ENCODE peak calls at places on chromosomes 13 and 19, in six cellular contexts. One of them, this sample, is unnamed.

GRCh38 chr19:10420444-10421239 is at the start of gene PDE4A:
- DNase-seq in A549: peak
- DNase-seq in endothelial cell of umbilical vein: no peak
- DNase-seq in K562: peak
- DNase-seq in GM12878: no peak
- DNase-seq in HepG2: no peak
- DNase-seq in this sample: peak

GRCh38 chr19:49434907-49435577 is 6.3 kb downstream of the SLC17A7 start:
- DNase-seq in A549: peak
- DNase-seq in endothelial cell of umbilical vein: no peak
- DNase-seq in K562: peak
- DNase-seq in GM12878: no peak
- DNase-seq in HepG2: no peak
- DNase-seq in this sample: no peak

GRCh38 chr19:54431255-54431838 is 16.1 kb downstream of the TTYH1 start:
- DNase-seq in A549: no peak
- DNase-seq in endothelial cell of umbilical vein: no peak
- DNase-seq in K562: no peak
- DNase-seq in GM12878: no peak
- DNase-seq in HepG2: no peak
- DNase-seq in this sample: no peak

GRCh38 chr13:27770809-27771208 is 21.5 kb upstream of the GSX1 start:
- DNase-seq in A549: peak
- DNase-seq in endothelial cell of umbilical vein: peak
- DNase-seq in K562: no peak
- DNase-seq in GM12878: no peak
- DNase-seq in HepG2: peak
- DNase-seq in this sample: peak

GRCh38 chr19:3358919-3359849 is 7.2 kb upstream of the NFIC start:
- DNase-seq in A549: no peak
- DNase-seq in endothelial cell of umbilical vein: no peak
- DNase-seq in K562: peak
- DNase-seq in GM12878: no peak
- DNase-seq in HepG2: no peak
- DNase-seq in this sample: peak

GRCh38 chr13:52669677-52670076 is 17.0 kb downstream of the SUGT1 start:
- DNase-seq in A549: no peak
- DNase-seq in endothelial cell of umbilical vein: no peak
- DNase-seq in K562: no peak
- DNase-seq in GM12878: no peak
- DNase-seq in HepG2: no peak
- DNase-seq in this sample: no peak

GRCh38 chr19:38693380-38694223 is 46.2 kb downstream of the ACTN4 start:
- DNase-seq in A549: peak
- DNase-seq in endothelial cell of umbilical vein: peak
- DNase-seq in K562: no peak
- DNase-seq in GM12878: no peak
- DNase-seq in HepG2: peak
- DNase-seq in this sample: peak

GRCh38 chr13:60484865-60485264 is 87.8 kb downstream of the TDRD3 start:
- DNase-seq in A549: no peak
- DNase-seq in endothelial cell of umbilical vein: no peak
- DNase-seq in K562: no peak
- DNase-seq in GM12878: no peak
- DNase-seq in HepG2: no peak
- DNase-seq in this sample: no peak

GRCh38 chr19:48480476-48481190 is 11.5 kb downstream of the CYTH2 start:
- DNase-seq in A549: no peak
- DNase-seq in endothelial cell of umbilical vein: peak
- DNase-seq in K562: no peak
- DNase-seq in GM12878: no peak
- DNase-seq in HepG2: no peak
- DNase-seq in this sample: peak

GRCh38 chr13:112938680-112939079 is 30.3 kb upstream of the MCF2L start:
- DNase-seq in A549: no peak
- DNase-seq in endothelial cell of umbilical vein: no peak
- DNase-seq in K562: no peak
- DNase-seq in GM12878: no peak
- DNase-seq in HepG2: no peak
- DNase-seq in this sample: no peak

GRCh38 chr19:15142313-15142712 is 35.1 kb downstream of the SYDE1 start:
- DNase-seq in A549: no peak
- DNase-seq in endothelial cell of umbilical vein: no peak
- DNase-seq in K562: no peak
- DNase-seq in GM12878: no peak
- DNase-seq in HepG2: no peak
- DNase-seq in this sample: no peak

GRCh38 chr13:20706661-20707060 is 3.2 kb downstream of the IL17D start:
- DNase-seq in A549: no peak
- DNase-seq in endothelial cell of umbilical vein: no peak
- DNase-seq in K562: no peak
- DNase-seq in GM12878: no peak
- DNase-seq in HepG2: no peak
- DNase-seq in this sample: no peak

GRCh38 chr13:101098873-101099272 is 317.4 kb downstream of the NALCN start:
- DNase-seq in A549: no peak
- DNase-seq in endothelial cell of umbilical vein: no peak
- DNase-seq in K562: no peak
- DNase-seq in GM12878: no peak
- DNase-seq in HepG2: no peak
- DNase-seq in this sample: no peak

GRCh38 chr19:28297036-28297435 is 915.9 kb downstream of the UQCRFS1 start:
- DNase-seq in A549: no peak
- DNase-seq in endothelial cell of umbilical vein: no peak
- DNase-seq in K562: no peak
- DNase-seq in GM12878: no peak
- DNase-seq in HepG2: no peak
- DNase-seq in this sample: no peak

GRCh38 chr19:29928831-29929230 is 13.2 kb upstream of the URI1 start:
- DNase-seq in A549: no peak
- DNase-seq in endothelial cell of umbilical vein: no peak
- DNase-seq in K562: no peak
- DNase-seq in GM12878: peak
- DNase-seq in HepG2: no peak
- DNase-seq in this sample: no peak

GRCh38 chr19:18063463-18063862 is 23.3 kb downstream of the IL12RB1 start:
- DNase-seq in A549: no peak
- DNase-seq in endothelial cell of umbilical vein: no peak
- DNase-seq in K562: peak
- DNase-seq in GM12878: no peak
- DNase-seq in HepG2: peak
- DNase-seq in this sample: peak

GRCh38 chr13:43377149-43377548 is 353.8 kb downstream of the DNAJC15 start:
- DNase-seq in A549: no peak
- DNase-seq in endothelial cell of umbilical vein: peak
- DNase-seq in K562: no peak
- DNase-seq in GM12878: no peak
- DNase-seq in HepG2: no peak
- DNase-seq in this sample: no peak

DNA sequence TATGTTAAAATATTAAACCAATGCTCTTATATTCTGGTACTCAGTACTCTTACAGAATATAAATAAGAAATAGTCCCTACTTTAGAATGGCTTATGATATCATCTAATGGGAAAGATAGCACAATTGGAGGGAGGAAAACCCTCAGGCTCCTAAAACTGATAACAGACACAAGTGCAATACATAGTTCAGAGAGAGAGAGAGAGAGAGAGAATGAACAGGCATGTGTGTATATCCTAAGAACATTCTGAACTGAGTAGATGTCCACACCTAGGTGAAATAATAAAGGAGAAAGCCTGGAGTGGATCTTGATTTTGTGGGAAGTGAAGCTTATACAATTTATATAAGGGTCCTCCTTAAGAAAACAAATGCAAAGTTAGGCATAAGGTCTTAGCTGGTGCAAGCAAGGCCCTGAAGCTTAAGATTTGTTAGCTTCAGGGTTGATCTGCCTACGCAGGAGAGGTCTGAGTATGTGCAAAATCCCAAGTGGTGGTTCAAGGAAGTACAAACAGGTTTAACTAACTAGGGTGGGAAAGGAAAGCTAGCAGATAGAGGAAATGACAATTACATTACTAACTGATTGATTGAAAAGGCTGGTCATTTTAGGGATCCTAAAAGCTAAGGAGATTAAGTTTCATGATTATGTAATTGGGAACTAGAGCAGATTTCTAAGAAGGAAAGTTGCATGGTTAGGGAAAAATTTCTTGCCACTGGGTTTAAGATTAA is 53.3 kb downstream of the SOX21 start:
- DNase-seq in A549: peak
- DNase-seq in endothelial cell of umbilical vein: peak
- DNase-seq in K562: peak
- DNase-seq in GM12878: no peak
- DNase-seq in HepG2: no peak
- DNase-seq in this sample: no peak
- TF ChIP-seq CTCF in A549: no peak
- TF ChIP-seq CTCF in endothelial cell of umbilical vein: no peak
- TF ChIP-seq CTCF in K562: no peak
- TF ChIP-seq CTCF in GM12878: no peak
- TF ChIP-seq CTCF in HepG2: no peak
- TF ChIP-seq CTCF in this sample: no peak

GRCh38 chr19:50690439-50690838 is 29.2 kb downstream of the SHANK1 start:
- DNase-seq in A549: no peak
- DNase-seq in endothelial cell of umbilical vein: no peak
- DNase-seq in K562: no peak
- DNase-seq in GM12878: no peak
- DNase-seq in HepG2: no peak
- DNase-seq in this sample: no peak

GRCh38 chr19:50696065-50696425 is 23.6 kb downstream of the SHANK1 start:
- DNase-seq in A549: no peak
- DNase-seq in endothelial cell of umbilical vein: no peak
- DNase-seq in K562: no peak
- DNase-seq in GM12878: no peak
- DNase-seq in HepG2: no peak
- DNase-seq in this sample: no peak

GRCh38 chr19:50694815-50695145 is 24.8 kb downstream of the SHANK1 start:
- DNase-seq in A549: no peak
- DNase-seq in endothelial cell of umbilical vein: no peak
- DNase-seq in K562: no peak
- DNase-seq in GM12878: no peak
- DNase-seq in HepG2: no peak
- DNase-seq in this sample: no peak

GRCh38 chr19:50695251-50696064 is 24.1 kb downstream of the SHANK1 start:
- DNase-seq in A549: no peak
- DNase-seq in endothelial cell of umbilical vein: no peak
- DNase-seq in K562: peak
- DNase-seq in GM12878: no peak
- DNase-seq in HepG2: no peak
- DNase-seq in this sample: peak

DNA sequence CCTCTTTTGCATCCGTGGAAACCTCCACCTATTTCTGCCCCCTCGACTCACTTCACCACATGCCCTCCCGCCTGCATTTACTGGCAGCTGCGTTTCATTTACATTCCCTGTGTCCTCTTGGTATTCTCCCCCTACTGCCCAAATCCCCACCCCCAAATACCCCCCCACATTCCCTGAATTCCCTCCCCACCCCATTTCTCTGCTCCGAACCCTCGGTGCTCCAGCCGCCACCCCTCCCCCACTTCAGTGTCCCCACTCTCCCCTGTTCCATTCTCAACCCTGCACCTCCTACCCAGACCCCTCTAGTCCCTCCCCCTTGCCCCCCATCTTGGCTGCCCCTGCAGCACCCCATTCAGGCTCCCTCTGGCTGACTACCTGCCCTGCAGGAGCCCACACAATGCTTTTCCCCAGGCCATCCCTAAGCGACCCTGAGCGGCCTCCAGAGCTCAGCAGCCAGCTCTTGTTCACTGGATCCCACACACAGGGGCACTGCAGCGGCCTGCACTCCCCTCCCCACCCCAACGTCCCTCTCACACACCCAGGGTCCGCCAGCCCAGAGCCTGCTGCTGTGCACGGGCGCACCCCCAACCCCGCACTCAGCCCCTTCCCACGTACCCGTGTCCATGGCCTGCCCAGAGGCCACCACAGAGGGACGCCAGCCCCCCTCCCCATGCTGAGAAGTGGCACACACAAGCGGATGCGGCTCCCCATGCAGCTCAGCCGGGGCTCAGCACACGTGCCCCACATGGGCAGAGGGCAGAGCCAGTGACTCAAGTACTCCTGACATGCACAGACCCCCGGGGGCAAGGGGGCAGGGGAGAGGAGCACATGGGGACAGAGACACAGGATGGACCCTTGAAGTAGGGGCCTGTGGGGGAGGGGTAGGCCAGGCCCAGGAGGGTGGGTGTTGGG is 26.3 kb downstream of the SHANK1 start:
- DNase-seq in A549: no peak
- DNase-seq in endothelial cell of umbilical vein: no peak
- DNase-seq in K562: no peak
- DNase-seq in GM12878: no peak
- DNase-seq in HepG2: no peak
- DNase-seq in this sample: no peak
- H3K4me3 ChIP-seq in A549: no peak
- H3K4me3 ChIP-seq in endothelial cell of umbilical vein: no peak
- H3K4me3 ChIP-seq in K562: no peak
- H3K4me3 ChIP-seq in GM12878: no peak
- H3K4me3 ChIP-seq in HepG2: no peak
- H3K4me3 ChIP-seq in this sample: no peak

DNA sequence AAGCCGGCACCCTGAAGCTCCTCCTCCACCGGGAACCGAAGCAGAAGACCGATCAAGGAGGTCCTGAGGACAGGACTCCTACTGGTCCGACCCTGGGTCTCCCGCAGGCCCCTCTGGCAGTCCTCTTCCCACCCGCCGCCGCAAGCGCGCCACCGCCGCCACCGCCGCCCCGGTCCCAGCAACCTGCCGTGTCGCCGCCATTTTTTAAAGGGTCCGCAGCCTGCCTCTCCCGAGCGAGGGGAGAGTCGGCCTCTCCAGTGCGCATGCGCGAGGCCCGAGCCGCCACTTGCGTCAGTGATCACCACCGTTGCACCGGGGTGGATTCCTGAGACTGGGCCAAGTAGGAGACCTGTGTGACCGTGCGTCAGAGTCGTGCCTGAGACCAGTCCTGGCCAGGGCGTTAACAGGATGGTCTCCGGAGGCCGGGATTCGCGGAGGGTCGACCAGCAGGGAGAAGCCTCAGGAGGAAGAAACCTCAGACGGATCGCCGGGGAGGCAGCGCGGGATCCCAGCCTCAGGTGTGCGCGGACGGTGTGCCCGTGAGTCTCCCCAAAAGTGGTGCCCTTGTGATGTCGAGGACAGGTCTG is 51.6 kb downstream of the ZNF146 start:
- DNase-seq in A549: no peak
- DNase-seq in endothelial cell of umbilical vein: no peak
- DNase-seq in K562: peak
- DNase-seq in GM12878: no peak
- DNase-seq in HepG2: no peak
- DNase-seq in this sample: no peak
- TF ChIP-seq MYC in A549: no peak
- TF ChIP-seq MYC in endothelial cell of umbilical vein: no peak
- TF ChIP-seq MYC in K562: peak
- TF ChIP-seq MYC in GM12878: no peak
- TF ChIP-seq MYC in HepG2: no peak
- TF ChIP-seq MYC in this sample: no peak

DNA sequence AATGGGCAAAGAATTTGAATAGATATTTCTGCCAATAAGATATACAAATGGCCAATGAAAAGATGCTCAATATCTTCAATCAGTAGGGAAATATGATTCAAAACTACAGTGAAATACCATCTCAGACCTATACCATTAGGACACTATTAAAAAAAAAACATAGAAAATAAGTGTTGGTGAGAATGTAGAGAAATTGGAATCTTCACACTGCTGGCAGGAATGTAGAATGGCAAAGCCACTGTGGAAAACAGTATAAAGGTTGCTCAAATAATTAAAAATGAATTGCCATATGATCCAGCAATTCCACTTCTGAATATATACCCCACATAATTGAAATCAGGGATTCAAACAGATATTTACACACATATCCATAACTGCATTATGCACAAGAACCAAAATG is 88.1 kb upstream of the STARD13 start:
- DNase-seq in A549: no peak
- DNase-seq in endothelial cell of umbilical vein: no peak
- DNase-seq in K562: no peak
- DNase-seq in GM12878: no peak
- DNase-seq in HepG2: no peak
- DNase-seq in this sample: no peak
- TF ChIP-seq CTCF in A549: no peak
- TF ChIP-seq CTCF in endothelial cell of umbilical vein: no peak
- TF ChIP-seq CTCF in K562: no peak
- TF ChIP-seq CTCF in GM12878: no peak
- TF ChIP-seq CTCF in HepG2: no peak
- TF ChIP-seq CTCF in this sample: no peak